ENCODE peak calls at places on chromosomes 4 and X, in seven cellular contexts. G, E, J, D, L, A and Y are unnamed samples. For H3K36me3, the result is how much of the 10 kb centered on the place peaks cover.

GRCh38 chrX:134115270-134115669 is 121.7 kb upstream of the CCDC160 start:
- DNase-seq in G (no peak), E (no peak), J (no peak), D (no peak), L (no peak), A (no peak), Y (no peak)

GRCh38 chr4:86032476-86033022 is 327.3 kb downstream of the MAPK10 start:
- DNase-seq in G (peak), E (peak), J (no peak), D (peak), L (no peak), A (no peak), Y (no peak)

GRCh38 chrX:56793533-56794320 is 64.7 kb downstream of the NBDY start:
- DNase-seq in G (no peak), E (no peak), J (no peak), D (no peak), L (no peak), A (no peak), Y (no peak)

GRCh38 chrX:101803451-101803850 is 128.4 kb downstream of the ZMAT1 start:
- DNase-seq in G (peak), E (no peak), J (no peak), D (no peak), L (no peak), A (no peak), Y (no peak)

GRCh38 chr4:141849778-141850177 is 213.4 kb downstream of the IL15 start:
- DNase-seq in G (peak), E (no peak), J (no peak), D (no peak), L (no peak), A (no peak), Y (no peak)

GRCh38 chr4:159137176-159137575 is 34.3 kb downstream of the RAPGEF2 start:
- DNase-seq in G (no peak), E (no peak), J (no peak), D (no peak), L (no peak), A (no peak), Y (no peak)

GRCh38 chr4:187578103-187578502 is 417.5 kb upstream of the ZFP42 start:
- DNase-seq in G (no peak), E (no peak), J (no peak), D (no peak), L (no peak), A (no peak), Y (no peak)

GRCh38 chr4:183838987-183839712 is 66.0 kb upstream of the STOX2 start:
- DNase-seq in G (peak), E (peak), J (peak), D (peak), L (no peak), A (no peak), Y (peak)

GRCh38 chr4:5079581-5079980 is 28.3 kb downstream of the STK32B start:
- DNase-seq in G (no peak), E (no peak), J (no peak), D (peak), L (no peak), A (no peak), Y (no peak)

GRCh38 chr4:168615294-168615693 is 118.4 kb downstream of the PALLD start:
- DNase-seq in G (peak), E (no peak), J (no peak), D (peak), L (no peak), A (no peak), Y (no peak)

GRCh38 chrX:119374736-119375135 is 24.4 kb upstream of the SLC25A43 start:
- DNase-seq in G (no peak), E (no peak), J (no peak), D (peak), L (no peak), A (no peak), Y (no peak)

DNA sequence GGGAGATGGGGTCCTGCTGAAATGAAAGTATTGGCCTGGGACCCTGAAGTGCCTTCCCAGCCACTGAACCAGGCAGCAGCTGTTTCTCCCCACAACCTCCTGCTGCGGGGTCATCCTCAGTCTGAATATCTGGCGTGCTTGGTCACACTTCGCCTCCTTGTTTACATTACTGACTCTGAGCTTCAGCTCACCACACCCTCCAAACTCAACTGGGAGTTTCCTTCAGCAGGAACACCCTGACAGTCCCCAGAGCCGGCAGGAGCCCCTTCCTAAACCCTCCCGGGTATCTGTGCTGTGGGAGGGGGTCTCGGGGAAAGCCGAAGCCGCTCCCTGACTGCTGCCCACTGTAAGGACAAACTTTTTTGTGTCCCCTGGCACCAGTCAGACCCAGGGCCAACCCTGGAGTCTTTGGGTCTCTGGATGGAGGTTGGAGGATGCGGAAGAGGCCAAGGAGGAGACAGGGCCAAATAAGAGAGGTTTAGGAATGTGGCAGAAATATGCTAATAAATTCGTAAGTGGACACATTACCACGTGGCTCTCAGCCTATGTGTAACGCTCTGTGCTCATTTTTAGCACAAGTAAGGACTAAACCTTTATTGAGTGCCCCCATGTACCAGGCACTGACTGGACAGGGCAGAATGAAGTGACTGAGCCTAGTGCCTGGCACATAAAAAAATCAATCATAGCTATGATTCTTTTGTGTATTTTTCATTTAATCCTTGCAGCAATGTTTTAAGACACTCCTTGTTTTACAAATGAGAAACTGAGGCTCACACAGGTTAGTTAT is 20.7 kb downstream of the FHDC1 start:
- DNase-seq in G (peak), E (peak), J (no peak), D (peak), L (no peak), A (no peak), Y (no peak)
- H3K36me3 ChIP-seq in G (under half), E (under half), J (under half), D (under half), L (under half), A (under half), Y (under half)

GRCh38 chr4:112646632-112647537 is 9.9 kb downstream of the LARP7 start:
- DNase-seq in G (no peak), E (no peak), J (no peak), D (no peak), L (no peak), A (no peak), Y (no peak)
- H3K36me3 ChIP-seq in G (under half), E (under half), J (half or more), D (under half), L (half or more), A (under half), Y (under half)

GRCh38 chrX:131040781-131041180 is 17.4 kb upstream of the ARHGAP36 start:
- DNase-seq in G (no peak), E (no peak), J (no peak), D (no peak), L (no peak), A (no peak), Y (no peak)

GRCh38 chrX:131046596-131046995 is 11.6 kb upstream of the ARHGAP36 start:
- DNase-seq in G (no peak), E (no peak), J (no peak), D (no peak), L (no peak), A (no peak), Y (no peak)

GRCh38 chrX:131041652-131042051 is 16.5 kb upstream of the ARHGAP36 start:
- DNase-seq in G (no peak), E (no peak), J (no peak), D (no peak), L (no peak), A (no peak), Y (no peak)

DNA sequence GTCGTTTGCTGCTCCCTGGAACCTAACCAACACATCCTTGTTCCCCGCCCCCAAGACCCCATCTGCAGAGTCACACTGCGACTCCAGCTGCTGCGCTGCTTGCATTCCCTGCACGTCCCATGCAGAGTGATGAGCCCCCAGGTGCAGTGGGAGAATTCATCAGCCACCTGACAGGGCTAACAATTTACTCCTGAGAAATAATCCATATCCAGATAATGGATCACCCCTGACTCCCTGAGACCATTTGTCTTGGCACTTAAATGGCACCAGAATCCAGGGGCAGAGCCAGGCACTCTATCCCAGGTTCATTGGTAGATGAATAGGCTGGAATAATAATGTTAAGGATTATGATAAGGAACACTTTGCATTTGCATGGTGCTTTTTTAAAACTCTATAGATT is 12.4 kb upstream of the ARHGAP36 start:
- DNase-seq in G (no peak), E (no peak), J (no peak), D (no peak), L (no peak), A (no peak), Y (no peak)
- H3K36me3 ChIP-seq in G (under half), E (under half), J (under half), D (under half), L (under half), A (under half), Y (under half)

DNA sequence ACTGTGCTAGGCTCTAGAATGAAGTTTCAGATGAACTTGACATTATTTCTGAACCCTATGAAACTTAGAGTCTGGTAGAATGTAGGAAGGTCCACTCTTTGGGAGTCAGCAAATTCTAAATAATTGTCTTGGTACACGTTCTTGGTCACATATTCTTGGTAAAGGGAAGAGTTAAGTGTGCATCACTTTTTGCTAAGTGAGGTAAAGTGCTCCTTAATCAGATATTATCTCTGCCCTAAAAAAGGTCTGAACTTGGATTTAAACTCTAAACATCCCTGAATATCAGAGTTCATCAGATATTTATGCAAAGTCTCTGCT is 7.2 kb downstream of the OCIAD2 start:
- DNase-seq in G (no peak), E (no peak), J (no peak), D (no peak), L (no peak), A (no peak), Y (no peak)
- H3K36me3 ChIP-seq in G (under half), E (under half), J (half or more), D (under half), L (under half), A (under half), Y (under half)

DNA sequence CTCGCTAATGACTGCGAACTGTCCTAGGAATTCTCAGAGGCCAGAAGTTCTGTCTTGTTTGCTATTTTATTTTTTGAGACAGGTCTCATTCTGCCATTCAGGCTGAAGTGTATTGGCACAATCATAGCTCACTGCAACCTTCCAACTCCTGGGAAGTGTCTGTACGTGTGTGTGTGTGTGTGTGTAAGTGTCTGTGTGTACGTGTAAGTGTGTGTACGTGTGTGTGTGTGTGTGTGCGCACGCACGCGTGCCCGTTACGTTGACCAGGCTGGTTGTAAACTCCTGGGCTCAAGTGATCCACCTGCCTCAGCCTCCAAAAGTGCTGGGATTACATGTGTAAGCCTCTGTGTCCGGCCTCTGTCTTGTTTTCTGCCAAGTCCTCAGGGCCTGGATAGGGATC is 10.4 kb upstream of the CDK16 start:
- DNase-seq in G (no peak), E (no peak), J (no peak), D (no peak), L (no peak), A (no peak), Y (no peak)
- H3K36me3 ChIP-seq in G (under half), E (half or more), J (half or more), D (half or more), L (half or more), A (under half), Y (half or more)

GRCh38 chrX:153948002-153948466 is 3.6 kb upstream of the RENBP start:
- DNase-seq in G (no peak), E (no peak), J (no peak), D (no peak), L (no peak), A (no peak), Y (no peak)
- H3K36me3 ChIP-seq in G (under half), E (under half), J (half or more), D (under half), L (under half), A (under half), Y (under half)

GRCh38 chrX:69626129-69626528 is 10.2 kb downstream of the EDA start:
- DNase-seq in G (no peak), E (no peak), J (no peak), D (no peak), L (no peak), A (no peak), Y (no peak)
- H3K36me3 ChIP-seq in G (under half), E (under half), J (under half), D (under half), L (under half), A (under half), Y (under half)

GRCh38 chr4:2647403-2648158 is 108.6 kb downstream of the TNIP2 start:
- DNase-seq in G (no peak), E (no peak), J (no peak), D (no peak), L (no peak), A (no peak), Y (no peak)
- H3K36me3 ChIP-seq in G (under half), E (under half), J (half or more), D (half or more), L (half or more), A (under half), Y (under half)

GRCh38 chr4:70818921-70819320 is 20.8 kb downstream of the GRSF1 start:
- DNase-seq in G (no peak), E (no peak), J (no peak), D (no peak), L (no peak), A (no peak), Y (no peak)

GRCh38 chr4:70815370-70815769 is 24.3 kb downstream of the GRSF1 start:
- DNase-seq in G (no peak), E (no peak), J (no peak), D (no peak), L (no peak), A (no peak), Y (no peak)

GRCh38 chr4:70816894-70817293 is 22.8 kb downstream of the GRSF1 start:
- DNase-seq in G (no peak), E (no peak), J (no peak), D (no peak), L (no peak), A (no peak), Y (no peak)

GRCh38 chr4:70818173-70818856 is 21.4 kb downstream of the GRSF1 start:
- DNase-seq in G (no peak), E (no peak), J (no peak), D (no peak), L (no peak), A (no peak), Y (no peak)
- H3K36me3 ChIP-seq in G (under half), E (under half), J (half or more), D (under half), L (half or more), A (under half), Y (under half)